ENCODE peak calls at places on chromosomes 5 and 9, in eight cellular contexts. One of them, this sample, is unnamed.

GRCh38 chr9:108316633-108317032 is 539.2 kb downstream of the ACTL7B start:
- DNase-seq in ELF-1: no peak
- DNase-seq in T47D: no peak
- DNase-seq in activated T-helper 1 cell treated with Interleukin-2 at 50 U/mL for 16 hours: no peak
- DNase-seq in mesothelial cell of epicardium: no peak
- DNase-seq in NCI-H460: no peak
- DNase-seq in ecto neural progenitor cell: no peak
- DNase-seq in PC-3: no peak
- DNase-seq in this sample: peak

GRCh38 chr5:132557425-132557805 is 638 bp downstream of the RAD50 start:
- DNase-seq in ecto neural progenitor cell: peak
- DNase-seq in ELF-1: peak
- DNase-seq in activated T-helper 1 cell treated with Interleukin-2 at 50 U/mL for 16 hours: no peak
- DNase-seq in mesothelial cell of epicardium: no peak
- DNase-seq in PC-3: peak
- DNase-seq in NCI-H460: peak
- DNase-seq in T47D: peak
- DNase-seq in this sample: peak

GRCh38 chr9:128056887-128057723 is 10.0 kb downstream of the NAIF1 start:
- DNase-seq in T47D: peak
- DNase-seq in NCI-H460: no peak
- DNase-seq in ecto neural progenitor cell: no peak
- DNase-seq in activated T-helper 1 cell treated with Interleukin-2 at 50 U/mL for 16 hours: no peak
- DNase-seq in PC-3: peak
- DNase-seq in ELF-1: peak
- DNase-seq in mesothelial cell of epicardium: no peak
- DNase-seq in this sample: no peak

GRCh38 chr5:157747766-157748700 is 4.5 kb downstream of the LSM11 start:
- DNase-seq in activated T-helper 1 cell treated with Interleukin-2 at 50 U/mL for 16 hours: no peak
- DNase-seq in ecto neural progenitor cell: no peak
- DNase-seq in mesothelial cell of epicardium: no peak
- DNase-seq in T47D: no peak
- DNase-seq in NCI-H460: no peak
- DNase-seq in PC-3: no peak
- DNase-seq in ELF-1: no peak
- DNase-seq in this sample: peak

GRCh38 chr5:168023190-168023589 is 268.3 kb upstream of the WWC1 start:
- DNase-seq in T47D: no peak
- DNase-seq in mesothelial cell of epicardium: no peak
- DNase-seq in activated T-helper 1 cell treated with Interleukin-2 at 50 U/mL for 16 hours: no peak
- DNase-seq in ecto neural progenitor cell: no peak
- DNase-seq in PC-3: no peak
- DNase-seq in ELF-1: peak
- DNase-seq in NCI-H460: no peak
- DNase-seq in this sample: no peak

GRCh38 chr9:4581861-4582565 is 80.1 kb upstream of the PLPP6 start:
- DNase-seq in ecto neural progenitor cell: no peak
- DNase-seq in NCI-H460: no peak
- DNase-seq in T47D: no peak
- DNase-seq in ELF-1: no peak
- DNase-seq in PC-3: no peak
- DNase-seq in mesothelial cell of epicardium: no peak
- DNase-seq in activated T-helper 1 cell treated with Interleukin-2 at 50 U/mL for 16 hours: no peak
- DNase-seq in this sample: no peak

GRCh38 chr5:61625682-61626620 is 293.9 kb downstream of the ZSWIM6 start:
- DNase-seq in ecto neural progenitor cell: peak
- DNase-seq in NCI-H460: peak
- DNase-seq in ELF-1: peak
- DNase-seq in mesothelial cell of epicardium: peak
- DNase-seq in T47D: no peak
- DNase-seq in PC-3: no peak
- DNase-seq in activated T-helper 1 cell treated with Interleukin-2 at 50 U/mL for 16 hours: no peak
- DNase-seq in this sample: peak

GRCh38 chr9:122058707-122059106 is 34.4 kb downstream of the TTLL11 start:
- DNase-seq in mesothelial cell of epicardium: no peak
- DNase-seq in activated T-helper 1 cell treated with Interleukin-2 at 50 U/mL for 16 hours: no peak
- DNase-seq in T47D: no peak
- DNase-seq in PC-3: no peak
- DNase-seq in ELF-1: no peak
- DNase-seq in ecto neural progenitor cell: no peak
- DNase-seq in NCI-H460: no peak
- DNase-seq in this sample: no peak